ENCODE peak calls at places on chromosomes 12 and 14, in seven cellular contexts. D is left ventricle myocardium inferior; L is lung microvascular endothelial cell; C is effector CD4-positive, alpha-beta T cell; F is hypothalamus; G is lung; T is C1 segment of cervical spinal cord. Q is an unnamed sample.

GRCh38 chr14:105492051-105492965 is 1.3 kb downstream of the TEDC1 start:
- DNase-seq in T (no peak), G (no peak), F (no peak), D (peak), L (no peak), C (no peak), Q (no peak)

GRCh38 chr14:101123639-101124525 is 220.4 kb upstream of the RTL1 start:
- DNase-seq in F (no peak), D (no peak), L (no peak), G (peak), C (no peak), T (no peak), Q (no peak)

GRCh38 chr14:100733152-100733850 is 6.6 kb downstream of the DLK1 start:
- DNase-seq in T (no peak), F (no peak), L (no peak), G (no peak), D (no peak), C (no peak), Q (no peak)

GRCh38 chr12:122951979-122952892 is 14.0 kb downstream of the ABCB9 start:
- DNase-seq in T (peak), D (peak), G (peak), L (peak), F (peak), C (peak), Q (peak)

GRCh38 chr14:91924871-91925726 is 22.4 kb downstream of the FBLN5 start:
- DNase-seq in F (no peak), L (no peak), C (no peak), T (no peak), G (no peak), D (no peak), Q (no peak)

GRCh38 chr12:70214972-70215617 is 28.1 kb upstream of the CNOT2 start:
- DNase-seq in D (no peak), C (no peak), F (no peak), G (no peak), T (no peak), L (no peak), Q (no peak)

GRCh38 chr12:10213168-10214130 is 772 bp downstream of the GABARAPL1 start:
- DNase-seq in L (peak), F (peak), G (peak), C (peak), T (peak), D (peak), Q (peak)

GRCh38 chr14:60931206-60931605 is 49.7 kb downstream of the TRMT5 start:
- DNase-seq in C (no peak), G (no peak), F (no peak), T (no peak), D (no peak), L (no peak), Q (no peak)

GRCh38 chr12:95836185-95836609 is 22.6 kb upstream of the SNRPF start:
- DNase-seq in T (no peak), F (no peak), C (no peak), D (no peak), L (no peak), G (no peak), Q (no peak)

GRCh38 chr14:22849212-22849819 is 12.9 kb downstream of the MMP14 start:
- DNase-seq in T (peak), F (peak), D (peak), G (no peak), C (no peak), L (no peak), Q (peak)

GRCh38 chr12:93302331-93303229 is 75.1 kb upstream of the NUDT4 start:
- DNase-seq in T (no peak), L (peak), D (no peak), F (no peak), G (no peak), C (no peak), Q (no peak)

GRCh38 chr14:65210827-65211192 is 108.5 kb upstream of the MAX start:
- DNase-seq in T (no peak), G (no peak), L (no peak), F (no peak), C (no peak), D (no peak), Q (no peak)

GRCh38 chr14:75667099-75667498 is 6.1 kb downstream of the TTLL5 start:
- DNase-seq in C (no peak), D (no peak), L (peak), T (no peak), G (no peak), F (no peak), Q (no peak)

GRCh38 chr12:115324949-115325638 is 641.1 kb upstream of the TBX3 start:
- DNase-seq in C (no peak), F (no peak), G (no peak), L (no peak), D (no peak), T (no peak), Q (no peak)

GRCh38 chr12:122862872-122863701 is 27.8 kb downstream of the HIP1R start:
- DNase-seq in C (no peak), D (no peak), T (no peak), L (no peak), F (no peak), G (peak), Q (no peak)

GRCh38 chr14:54738009-54738408 is 164.6 kb downstream of the GCH1 start:
- DNase-seq in F (no peak), G (no peak), D (no peak), L (peak), T (no peak), C (no peak), Q (no peak)

GRCh38 chr12:55829967-55830600 is 697 bp upstream of the DNAJC14 start:
- DNase-seq in F (peak), C (peak), G (peak), T (peak), L (peak), D (peak), Q (peak)

GRCh38 chr12:107356266-107356936 is 263.1 kb upstream of the CRY1 start:
- DNase-seq in L (no peak), T (no peak), F (no peak), D (no peak), C (no peak), G (no peak), Q (no peak)

GRCh38 chr14:99395904-99396530 is 84.6 kb downstream of the SETD3 start:
- DNase-seq in T (no peak), F (no peak), L (no peak), D (no peak), G (no peak), C (peak), Q (peak)

GRCh38 chr12:121888083-121888477 is 510 bp upstream of the PSMD9 start:
- DNase-seq in D (no peak), F (no peak), G (no peak), T (no peak), L (no peak), C (no peak), Q (no peak)

GRCh38 chr14:100124551-100125088 is 34.8 kb downstream of the DEGS2 start:
- DNase-seq in L (no peak), F (no peak), G (no peak), T (no peak), C (no peak), D (no peak), Q (no peak)

GRCh38 chr12:50248406-50248805 is 34.9 kb downstream of the LIMA1 start:
- DNase-seq in F (no peak), G (no peak), D (no peak), L (no peak), T (no peak), C (no peak), Q (no peak)

GRCh38 chr14:56422703-56423213 is 156.8 kb upstream of the TMEM260 start:
- DNase-seq in T (peak), C (no peak), G (peak), L (peak), F (peak), D (peak), Q (peak)

GRCh38 chr12:6425588-6426531 is 18.9 kb upstream of the CD27 start:
- DNase-seq in T (peak), G (no peak), C (no peak), D (no peak), F (no peak), L (no peak), Q (no peak)

GRCh38 chr14:69921052-69921451 is 41.8 kb downstream of the SMOC1 start:
- DNase-seq in G (no peak), T (no peak), L (no peak), F (no peak), C (no peak), D (no peak), Q (no peak)

GRCh38 chr14:92729632-92730358 is 18.6 kb downstream of the LGMN start:
- DNase-seq in T (no peak), D (no peak), F (no peak), C (no peak), G (no peak), L (no peak), Q (no peak)

GRCh38 chr12:120249875-120250795 is 15.4 kb downstream of the PXN start:
- DNase-seq in F (no peak), T (no peak), G (no peak), D (peak), C (no peak), L (peak), Q (no peak)

GRCh38 chr14:34065690-34066391 is 115.0 kb upstream of the EGLN3 start:
- DNase-seq in D (no peak), L (no peak), C (no peak), F (no peak), G (no peak), T (no peak), Q (no peak)

GRCh38 chr12:106113446-106114083 is 25.2 kb downstream of the NUAK1 start:
- DNase-seq in F (no peak), T (no peak), D (no peak), G (no peak), L (peak), C (no peak), Q (no peak)

GRCh38 chr12:75177997-75178396 is 31.6 kb downstream of the KCNC2 start:
- DNase-seq in G (no peak), F (no peak), L (no peak), C (no peak), D (no peak), T (no peak), Q (peak)

GRCh38 chr14:99450266-99450665 is 30.4 kb downstream of the SETD3 start:
- DNase-seq in C (no peak), G (no peak), F (no peak), L (no peak), T (no peak), D (no peak), Q (no peak)

GRCh38 chr14:32205984-32206383 is 2.9 kb upstream of the RNU6-8 start:
- DNase-seq in F (no peak), D (no peak), L (no peak), G (no peak), C (no peak), T (no peak), Q (no peak)

Q was measured in caudate nucleus.